ENCODE peak calls at places on chromosomes 13 and 19, in ten cellular contexts. U, D, T, B, X, E, K, J, N and A are unnamed samples.
A peak's percentile ranks its signal among the peaks of the same experiment; 100 is the strongest.

GRCh38 chr19:1074512-1075283 is 7.7 kb downstream of the ARHGAP45 start:
- DNase-seq in K (no peak), X (peak; percentile 82), B (no peak), U (peak; percentile 97), T (peak; percentile 95), E (peak; percentile 95), N (peak; percentile 36), D (no peak), J (peak; percentile 93), A (peak; percentile 90)

GRCh38 chr19:7595466-7596133 is at the start of gene CAMSAP3:
- DNase-seq in K (peak; percentile 68), U (no peak), J (no peak), N (no peak), T (peak; percentile 53), X (no peak), D (no peak), B (peak; percentile 93), E (peak; percentile 85), A (no peak)

GRCh38 chr13:21395953-21396352 is 63.1 kb downstream of the ZDHHC20 start:
- DNase-seq in T (peak; percentile 51), B (no peak), K (no peak), J (no peak), X (no peak), E (no peak), N (no peak), U (no peak), D (no peak), A (peak; percentile 36)

GRCh38 chr13:44373601-44374347 is at the start of gene SERP2:
- DNase-seq in T (peak; percentile 13), K (peak; percentile 66), N (peak; percentile 50), B (peak; percentile 91), E (no peak), X (no peak), J (peak; percentile 66), D (no peak), U (no peak), A (no peak)

GRCh38 chr13:50990540-50991506 is 81.2 kb downstream of the RNASEH2B start:
- DNase-seq in T (no peak), D (no peak), K (peak; percentile 20), U (no peak), E (no peak), B (peak; percentile 77), J (peak; percentile 80), X (peak; percentile 69), N (peak; percentile 4), A (no peak)

GRCh38 chr19:33133438-33134031 is 1.6 kb downstream of the WDR88 start:
- DNase-seq in E (no peak), B (peak; percentile 69), N (no peak), T (no peak), J (no peak), X (no peak), K (no peak), D (no peak), U (no peak), A (no peak)

GRCh38 chr13:50911051-50911690 is 1.6 kb downstream of the RNASEH2B start:
- DNase-seq in E (no peak), D (no peak), N (no peak), J (no peak), T (peak; percentile 23), K (no peak), B (no peak), U (no peak), X (no peak), A (peak; percentile 10)

GRCh38 chr13:36362251-36362650 is 16.1 kb upstream of the SPART start:
- DNase-seq in T (no peak), K (no peak), X (no peak), J (no peak), B (no peak), E (no peak), U (no peak), N (no peak), D (peak; percentile 89), A (no peak)

GRCh38 chr13:24141333-24141910 is 19.1 kb upstream of the SPATA13 start:
- DNase-seq in U (no peak), B (peak; percentile 85), K (no peak), X (no peak), T (no peak), J (no peak), N (no peak), E (no peak), D (no peak), A (no peak)